ENCODE peak calls at places on chromosomes 13 and 19, in seven cellular contexts. J is tibial nerve, E is anterior cingulate cortex, T is NCI-H2107, H is NCI-H1105 treated with DMSO at 0.1 percent for 48 hours, F is NCI-H2081, U is breast epithelium. W is an unnamed sample.
A peak's percentile ranks its signal among the peaks of the same experiment; 100 is the strongest.

GRCh38 chr19:45423589-45424190 is at the start of gene ERCC1:
- DNase-seq in E (peak; percentile 87), F (peak; percentile 97), J (peak; percentile 92), T (peak; percentile 96), U (peak; percentile 95), H (peak; percentile 97), W (peak; percentile 93)

GRCh38 chr19:7730286-7731217 is 1.4 kb downstream of the CLEC4G start:
- DNase-seq in H (no peak), E (no peak), F (no peak), T (no peak), U (no peak), J (no peak), W (no peak)

GRCh38 chr19:8148410-8149231 is 771 bp downstream of the FBN3 start:
- DNase-seq in E (no peak), H (peak; percentile 59), J (no peak), F (no peak), U (no peak), T (no peak), W (no peak)

GRCh38 chr13:93670858-93671257 is 444.3 kb downstream of the GPC6 start:
- DNase-seq in U (no peak), E (no peak), H (no peak), F (no peak), J (no peak), T (no peak), W (peak; percentile 41)

GRCh38 chr19:29060833-29061364 is 152.1 kb downstream of the UQCRFS1 start:
- DNase-seq in H (no peak), U (no peak), F (no peak), T (no peak), E (no peak), J (no peak), W (no peak)

GRCh38 chr13:79621449-79621848 is 140.5 kb downstream of the NDFIP2 start:
- DNase-seq in T (no peak), U (no peak), J (no peak), H (no peak), E (no peak), F (no peak), W (no peak)

GRCh38 chr19:44072543-44073401 is 813 bp downstream of the ZNF284 start:
- DNase-seq in E (no peak), T (no peak), J (no peak), U (no peak), F (no peak), H (no peak), W (no peak)

GRCh38 chr19:32869369-32870153 is at the start of gene SLC7A9:
- DNase-seq in J (no peak), T (no peak), U (no peak), H (no peak), E (no peak), F (no peak), W (no peak)

GRCh38 chr19:4776436-4777205 is 14.9 kb upstream of the FEM1A start:
- DNase-seq in H (no peak), T (no peak), E (no peak), U (no peak), F (no peak), J (no peak), W (no peak)

GRCh38 chr19:48989701-48990291 is 3.3 kb downstream of the GYS1 start:
- DNase-seq in U (no peak), H (no peak), E (no peak), F (no peak), J (no peak), T (no peak), W (no peak)

GRCh38 chr19:49403404-49404187 is 15.5 kb downstream of the KASH5 start:
- DNase-seq in T (peak; percentile 85), H (peak; percentile 47), F (peak; percentile 49), U (no peak), J (no peak), E (no peak), W (peak; percentile 48)

GRCh38 chr19:51098366-51099069 is 9.7 kb downstream of the CTU1 start:
- DNase-seq in E (no peak), F (no peak), T (no peak), J (no peak), U (no peak), H (no peak), W (no peak)

GRCh38 chr19:497476-497860 is 1.2 kb downstream of the MADCAM1 start:
- DNase-seq in H (no peak), F (no peak), J (no peak), E (no peak), T (no peak), U (no peak), W (no peak)